ENCODE peak calls at places on chromosomes 11 and 22, in seven cellular contexts. S is activated T-helper 1 cell treated with anti-CD3 and anti-CD28 coated beads, Interleukin-12 subunit alpha, Interleukin-12 subunit beta, Interleukin-2, Interleukin-4 antibody, amounts not matched to agents 30 ng/mL and 10 ng/mL and 1 ng/mL, durations not matched to agents 14 hours and 24 hours and 36 hours; V is small intestine; L is stimulated activated CD4-positive, alpha-beta T cell treated with anti-CD3 and anti-CD28 coated beads, Interleukin-2, amount 100 ng/mL, for 48 hours; O is AG09309; K is aorta; U is stimulated activated CD8-positive, alpha-beta memory T cell treated with anti-CD3 and anti-CD28 coated beads, Interleukin-15, amount 100 ng/mL, for 48 hours. X is an unnamed sample.
A peak's percentile ranks its signal among the peaks of the same experiment; 100 is the strongest.

GRCh38 chr11:112412383-112412782 is 151.7 kb upstream of the PLET1 start:
- DNase-seq in S (no peak), V (no peak), L (no peak), O (no peak), K (no peak), U (no peak), X (no peak)

GRCh38 chr11:17967661-17968060 is 45.2 kb downstream of the SERGEF start:
- DNase-seq in S (no peak), V (no peak), L (no peak), O (no peak), K (no peak), U (no peak), X (no peak)

GRCh38 chr11:73306069-73306468 is 2.0 kb upstream of the ARHGEF17 start:
- DNase-seq in S (no peak), V (no peak), L (no peak), O (no peak), K (no peak), U (no peak), X (no peak)

GRCh38 chr11:44961894-44962293 is 11.2 kb upstream of the TP53I11 start:
- DNase-seq in S (no peak), V (no peak), L (no peak), O (no peak), K (no peak), U (no peak), X (no peak)

GRCh38 chr22:30270841-30271240 is 4.2 kb upstream of the OSM start:
- DNase-seq in S (no peak), V (no peak), L (no peak), O (no peak), K (no peak), U (no peak), X (no peak)

GRCh38 chr11:111559791-111560190 is 19.3 kb downstream of the LAYN start:
- DNase-seq in S (no peak), V (no peak), L (no peak), O (no peak), K (no peak), U (no peak), X (no peak)

GRCh38 chr22:36828815-36829214 is 12.0 kb upstream of the PVALB start:
- DNase-seq in S (no peak), V (no peak), L (no peak), O (no peak), K (no peak), U (no peak), X (no peak)

GRCh38 chr22:43260346-43260745 is 73.4 kb upstream of the TTLL12 start:
- DNase-seq in S (no peak), V (no peak), L (no peak), O (no peak), K (no peak), U (no peak), X (no peak)

GRCh38 chr11:20161230-20161918 is 1.1 kb upstream of the DBX1 start:
- DNase-seq in S (no peak), V (no peak), L (no peak), O (no peak), K (no peak), U (no peak), X (no peak)

GRCh38 chr11:36342327-36342726 is 46.2 kb downstream of the PRR5L start:
- DNase-seq in S (no peak), V (no peak), L (no peak), O (no peak), K (no peak), U (no peak), X (no peak)

GRCh38 chr11:101866619-101867491 is 48.0 kb upstream of the CEP126 start:
- DNase-seq in S (no peak), V (peak; percentile 94), L (no peak), O (no peak), K (no peak), U (no peak), X (no peak)

GRCh38 chr11:45930031-45930794 is 7.8 kb downstream of the LARGE2 start:
- DNase-seq in S (no peak), V (peak; percentile 72), L (no peak), O (no peak), K (peak; percentile 72), U (no peak), X (no peak)